ENCODE peak calls at places on chromosome 20, in nine cellular contexts. K is cardiac muscle cell, F is aorta, T is left ventricle myocardium inferior, Y is esophagus squamous epithelium, E is HAP-1, P is fibroblast of lung, J is heart right ventricle, A is heart left ventricle. U is an unnamed sample.

GRCh38 chr20:58228484-58229197 is at the start of gene ANKRD60:
- DNase-seq in K (peak; percentile 61), F (no peak), T (no peak), Y (no peak), E (no peak), P (peak; percentile 78), J (no peak), A (no peak), U (no peak)

GRCh38 chr20:39347626-39348025 is 385.5 kb downstream of the DHX35 start:
- DNase-seq in K (no peak), F (no peak), T (no peak), Y (no peak), E (no peak), P (no peak), J (no peak), A (no peak), U (no peak)

GRCh38 chr20:1124416-1124815 is 6.0 kb downstream of the PSMF1 start:
- DNase-seq in K (no peak), F (no peak), T (no peak), Y (no peak), E (no peak), P (no peak), J (no peak), A (no peak), U (no peak)

GRCh38 chr20:14291502-14291901 is 45.9 kb downstream of the FLRT3 start:
- DNase-seq in K (peak; percentile 14), F (no peak), T (no peak), Y (no peak), E (no peak), P (no peak), J (no peak), A (no peak), U (no peak)

GRCh38 chr20:21096321-21097043 is 9.7 kb downstream of the LINC00237 start:
- DNase-seq in K (no peak), F (no peak), T (no peak), Y (no peak), E (no peak), P (no peak), J (no peak), A (no peak), U (peak; percentile 73)

GRCh38 chr20:51486197-51487005 is 56.1 kb downstream of the NFATC2 start:
- DNase-seq in K (no peak), F (no peak), T (no peak), Y (no peak), E (no peak), P (peak; percentile 83), J (no peak), A (no peak), U (no peak)

GRCh38 chr20:61125076-61125475 is 127.0 kb upstream of the CDH4 start:
- DNase-seq in K (no peak), F (no peak), T (no peak), Y (no peak), E (no peak), P (no peak), J (no peak), A (no peak), U (no peak)

GRCh38 chr20:4546342-4546741 is 175.4 kb upstream of the PRND start:
- DNase-seq in K (no peak), F (no peak), T (no peak), Y (no peak), E (no peak), P (no peak), J (no peak), A (no peak), U (no peak)

GRCh38 chr20:56540415-56540814 is 7.4 kb downstream of the FAM209B start:
- DNase-seq in K (no peak), F (no peak), T (no peak), Y (no peak), E (no peak), P (peak; percentile 8), J (no peak), A (no peak), U (no peak)

GRCh38 chr20:23596856-23597255 is 8.9 kb downstream of the CST9 start:
- DNase-seq in K (no peak), F (no peak), T (no peak), Y (no peak), E (peak; percentile 30), P (no peak), J (no peak), A (no peak), U (no peak)

GRCh38 chr20:58970146-58970545 is 10.9 kb upstream of the NELFCD start:
- DNase-seq in K (no peak), F (no peak), T (no peak), Y (no peak), E (no peak), P (no peak), J (no peak), A (no peak), U (no peak)

GRCh38 chr20:19260412-19261090 is 48.1 kb downstream of the SLC24A3 start:
- DNase-seq in K (no peak), F (no peak), T (no peak), Y (no peak), E (no peak), P (no peak), J (no peak), A (no peak), U (no peak)

GRCh38 chr20:37447688-37448087 is 73.4 kb upstream of the NNAT start:
- DNase-seq in K (no peak), F (no peak), T (no peak), Y (no peak), E (no peak), P (no peak), J (no peak), A (no peak), U (no peak)

GRCh38 chr20:37490670-37491350 is 30.2 kb upstream of the NNAT start:
- DNase-seq in K (no peak), F (no peak), T (no peak), Y (no peak), E (no peak), P (no peak), J (no peak), A (no peak), U (no peak)

GRCh38 chr20:59153355-59153681 is 10.3 kb upstream of the ZNF831 start:
- DNase-seq in K (no peak), F (peak; percentile 89), T (peak; percentile 57), Y (no peak), E (no peak), P (no peak), J (peak; percentile 39), A (peak; percentile 63), U (no peak)

GRCh38 chr20:5908981-5909380 is 41.4 kb downstream of the TRMT6 start:
- DNase-seq in K (no peak), F (no peak), T (no peak), Y (no peak), E (no peak), P (peak; percentile 41), J (no peak), A (no peak), U (no peak)

GRCh38 chr20:25289886-25290597 is 42.2 kb downstream of the PYGB start:
- DNase-seq in K (no peak), F (peak; percentile 66), T (peak; percentile 11), Y (no peak), E (no peak), P (no peak), J (no peak), A (peak; percentile 26), U (no peak)

GRCh38 chr20:25288291-25289181 is 40.7 kb downstream of the PYGB start:
- DNase-seq in K (no peak), F (peak; percentile 53), T (peak; percentile 13), Y (no peak), E (no peak), P (no peak), J (no peak), A (peak; percentile 19), U (peak; percentile 40)

GRCh38 chr20:25291432-25292133 is 43.7 kb downstream of the PYGB start:
- DNase-seq in K (no peak), F (no peak), T (no peak), Y (no peak), E (no peak), P (no peak), J (no peak), A (no peak), U (no peak)

GRCh38 chr20:25292176-25292891 is 44.4 kb downstream of the PYGB start:
- DNase-seq in K (no peak), F (no peak), T (no peak), Y (no peak), E (no peak), P (no peak), J (no peak), A (no peak), U (no peak)

GRCh38 chr20:25290646-25291431 is 43.0 kb downstream of the PYGB start:
- DNase-seq in K (no peak), F (peak; percentile 68), T (peak; percentile 14), Y (no peak), E (no peak), P (no peak), J (no peak), A (peak; percentile 27), U (no peak)
- H3K36me3 ChIP-seq in K (peaks cover 55% of the 10 kb centered on the region), F (no peaks in the 10 kb centered on the region), T (peaks cover 70% of the 10 kb centered on the region), Y (peaks cover 99% of the 10 kb centered on the region), E (peaks cover 39% of the 10 kb centered on the region), P (peaks cover 38% of the 10 kb centered on the region), J (no peaks in the 10 kb centered on the region), A (peaks cover 68% of the 10 kb centered on the region), U (no peaks in the 10 kb centered on the region)

GRCh38 chr20:47577271-47577670 is 75.6 kb downstream of the NCOA3 start:
- DNase-seq in K (no peak), F (no peak), T (no peak), Y (no peak), E (peak; percentile 97), P (no peak), J (no peak), A (no peak), U (no peak)
- H3K4me1 ChIP-seq in K (peaks cover 39% of the 10 kb centered on the region), F (peaks cover 7% of the 10 kb centered on the region), T (peaks cover 94% of the 10 kb centered on the region), Y (peaks cover 47% of the 10 kb centered on the region), E (peaks cover 40% of the 10 kb centered on the region), P (peaks cover 14% of the 10 kb centered on the region), J (peaks cover 94% of the 10 kb centered on the region), A (peaks cover 18% of the 10 kb centered on the region), U (peaks cover 60% of the 10 kb centered on the region)

DNA sequence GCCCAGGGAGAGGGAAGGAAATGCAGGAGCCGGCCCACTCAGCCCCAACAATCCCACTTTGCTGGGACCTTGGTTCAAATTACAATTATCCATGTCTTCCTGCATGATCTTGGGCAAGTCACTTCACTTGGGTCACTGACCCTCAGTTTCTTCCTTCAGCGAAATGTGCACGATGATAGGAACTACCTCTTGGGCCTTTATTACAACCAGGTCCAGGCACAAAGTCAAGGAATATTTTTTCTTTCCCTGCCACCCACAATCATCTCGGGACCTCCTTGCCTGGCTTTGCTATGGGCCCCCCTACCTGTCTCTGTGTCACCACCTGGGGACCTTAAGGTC is 358 bp upstream of the PLTP start:
- DNase-seq in K (no peak), F (no peak), T (no peak), Y (no peak), E (no peak), P (no peak), J (no peak), A (no peak), U (no peak)
- H3K36me3 ChIP-seq in K (peaks cover 2% of the 10 kb centered on the region), F (no peaks in the 10 kb centered on the region), T (peaks cover 4% of the 10 kb centered on the region), Y (peaks cover 13% of the 10 kb centered on the region), E (peaks cover 23% of the 10 kb centered on the region), P (no peaks in the 10 kb centered on the region), J (no peaks in the 10 kb centered on the region), A (peaks cover 17% of the 10 kb centered on the region), U (no peaks in the 10 kb centered on the region)

DNA sequence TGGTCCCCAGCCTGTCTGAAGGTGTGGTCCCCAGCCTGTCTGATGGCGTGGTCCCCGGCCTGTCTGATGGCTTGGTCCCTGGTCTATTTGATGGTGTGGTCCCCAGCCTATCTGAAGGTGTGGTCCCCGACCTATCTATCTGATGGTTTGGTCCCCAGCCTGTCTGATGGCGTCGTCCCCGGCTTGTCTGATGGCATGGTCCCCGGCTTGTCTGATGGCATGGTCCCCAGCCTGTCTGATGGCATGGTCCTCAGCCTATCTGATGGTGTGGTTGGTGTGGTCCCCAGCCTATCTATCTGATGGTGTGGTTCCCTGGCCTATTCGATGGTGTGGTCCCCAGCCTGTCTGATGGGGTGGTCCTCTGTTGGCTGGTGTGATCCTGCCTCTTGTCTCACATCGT is 18.2 kb upstream of the MRGBP start:
- DNase-seq in K (no peak), F (no peak), T (no peak), Y (no peak), E (no peak), P (no peak), J (no peak), A (no peak), U (no peak)
- H3K4me1 ChIP-seq in K (no peaks in the 10 kb centered on the region), F (no peaks in the 10 kb centered on the region), T (peaks cover 14% of the 10 kb centered on the region), Y (peaks cover 3% of the 10 kb centered on the region), E (peaks cover 22% of the 10 kb centered on the region), P (no peaks in the 10 kb centered on the region), J (peaks cover 16% of the 10 kb centered on the region), A (no peaks in the 10 kb centered on the region), U (peaks cover 35% of the 10 kb centered on the region)